ENCODE peak calls at places on chromosomes 6 and 20, in ten cellular contexts. W is breast epithelium, N is prostate gland, M is sigmoid colon, O is HCT116, T is stomach, X is HepG2, G is endothelial cell of umbilical vein, B is esophagus muscularis mucosa, S is vagina. Q is an unnamed sample.

GRCh38 chr20:38138086-38138777 is 26.8 kb downstream of the TGM2 start:
- DNase-seq in W (no peak), N (no peak), M (peak; percentile 48), O (no peak), T (no peak), X (no peak), G (no peak), B (no peak), S (no peak), Q (peak; percentile 62)

GRCh38 chr20:41798926-41799502 is 180.8 kb upstream of the CHD6 start:
- DNase-seq in W (no peak), N (no peak), M (no peak), O (no peak), T (no peak), X (no peak), G (no peak), B (no peak), S (no peak), Q (no peak)

GRCh38 chr6:4059115-4059777 is 19.7 kb downstream of the FAM217A start:
- DNase-seq in W (no peak), N (no peak), M (no peak), O (no peak), T (no peak), X (peak; percentile 76), G (peak; percentile 62), B (no peak), S (no peak), Q (no peak)

GRCh38 chr20:44354979-44355502 is 458 bp upstream of the HNF4A start:
- DNase-seq in W (no peak), N (no peak), M (no peak), O (peak; percentile 27), T (peak; percentile 60), X (peak; percentile 79), G (no peak), B (no peak), S (no peak), Q (no peak)

GRCh38 chr20:48571945-48572589 is 255.7 kb downstream of the PREX1 start:
- DNase-seq in W (no peak), N (no peak), M (no peak), O (no peak), T (no peak), X (no peak), G (no peak), B (no peak), S (no peak), Q (peak; percentile 11)

GRCh38 chr6:46044876-46045617 is 29.4 kb upstream of the CLIC5 start:
- DNase-seq in W (peak; percentile 19), N (no peak), M (no peak), O (peak; percentile 73), T (peak; percentile 26), X (no peak), G (peak; percentile 96), B (peak; percentile 89), S (no peak), Q (no peak)

GRCh38 chr6:42762338-42762929 is 16.5 kb upstream of the TBCC start:
- DNase-seq in W (no peak), N (no peak), M (no peak), O (no peak), T (no peak), X (no peak), G (no peak), B (no peak), S (no peak), Q (no peak)

GRCh38 chr6:139028242-139028657 is 295 bp upstream of the ABRACL start:
- DNase-seq in W (no peak), N (no peak), M (no peak), O (no peak), T (no peak), X (no peak), G (no peak), B (no peak), S (no peak), Q (no peak)

GRCh38 chr20:3146732-3147341 is 12.8 kb downstream of the FASTKD5 start:
- DNase-seq in W (no peak), N (no peak), M (no peak), O (no peak), T (no peak), X (no peak), G (no peak), B (no peak), S (no peak), Q (no peak)
- TF ChIP-seq POLR2A in W (no peak), N (no peak), M (no peak), O (no peak), T (no peak), X (no peak), G (no peak), B (no peak), S (no peak), Q (no peak)

DNA sequence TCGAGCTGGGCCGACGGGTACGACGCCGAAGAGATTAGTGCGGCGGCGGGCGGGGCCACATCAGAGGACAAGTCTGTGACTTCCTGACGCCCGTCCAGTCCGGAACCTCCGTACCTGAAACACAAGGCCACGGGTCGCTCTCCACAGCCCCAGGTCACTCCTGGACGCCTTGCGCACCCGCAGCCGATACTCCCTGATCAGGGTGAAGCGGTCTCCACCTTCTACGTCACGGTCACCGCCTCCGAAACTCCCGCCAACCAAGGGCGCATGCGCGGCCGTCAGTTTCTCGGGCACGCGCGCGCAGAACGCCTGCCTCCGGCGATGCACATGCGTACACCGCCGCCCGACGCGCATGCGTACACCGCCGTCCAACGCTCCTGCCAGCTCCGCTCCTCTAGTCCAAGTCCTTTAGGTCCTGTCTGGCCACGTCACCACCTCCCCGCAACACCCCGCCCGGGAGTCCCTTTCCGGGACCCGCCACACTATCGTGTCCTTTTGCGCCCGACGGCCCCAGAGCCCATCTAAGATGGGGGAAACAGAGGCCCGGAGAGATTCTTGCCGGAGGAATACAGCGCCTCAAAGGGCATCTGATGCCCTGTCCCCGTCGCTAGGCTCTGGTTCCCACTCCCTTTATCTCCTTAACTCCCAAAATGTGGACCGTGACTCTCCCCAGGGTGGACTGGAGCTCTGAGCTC is at the start of gene DSN1:
- DNase-seq in W (peak; percentile 96), N (peak; percentile 95), M (peak; percentile 99), O (peak; percentile 95), T (peak; percentile 100), X (peak; percentile 98), G (peak; percentile 99), B (peak; percentile 99), S (peak; percentile 97), Q (peak; percentile 99)
- TF ChIP-seq POLR2AphosphoS5 in W (peak; percentile 46), N (peak; percentile 98), M (peak; percentile 86), O (peak; percentile 88), T (peak; percentile 85), X (peak; percentile 95), G (peak; percentile 88), B (peak; percentile 91), S (peak; percentile 98), Q (peak; percentile 95)

DNA sequence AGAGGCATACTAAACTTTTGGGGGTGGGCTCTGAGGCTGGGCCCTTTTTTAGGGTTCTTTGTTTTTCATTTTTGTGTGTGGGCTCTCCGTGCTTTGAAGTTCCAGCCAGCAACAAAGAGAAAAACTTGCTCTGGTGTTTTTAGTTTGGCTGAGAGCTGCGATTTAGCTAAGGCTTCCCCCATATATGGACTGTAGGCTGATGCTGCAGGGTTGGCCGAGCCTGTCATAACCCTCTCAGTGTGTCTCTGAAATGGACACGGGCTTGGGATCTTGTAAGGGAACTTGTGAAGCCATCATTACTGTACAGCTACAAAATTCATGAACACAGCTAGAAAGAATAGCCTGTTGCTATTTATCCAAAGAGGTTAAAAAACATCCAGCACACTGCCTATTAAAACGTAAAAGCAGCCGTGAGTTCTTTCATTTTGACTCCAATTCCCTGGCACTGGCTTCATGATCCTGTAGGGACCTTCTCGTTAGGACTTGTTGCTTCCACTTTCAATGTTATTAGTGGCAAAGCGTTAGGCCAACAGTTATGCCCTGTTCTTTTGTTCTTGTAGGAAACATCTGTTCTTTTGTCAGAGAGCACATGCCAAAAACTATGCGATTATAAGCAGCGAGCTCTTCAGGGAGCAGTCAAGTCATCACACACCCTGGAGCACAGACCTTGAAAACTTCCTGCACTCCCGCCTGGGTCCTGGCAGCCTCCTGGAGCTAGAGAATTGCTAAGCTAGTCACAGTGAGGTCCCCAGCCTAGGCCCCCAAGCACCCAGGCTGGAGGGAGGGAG is 609.7 kb upstream of the ARID1B start:
- DNase-seq in W (peak; percentile 31), N (peak; percentile 6), M (peak; percentile 77), O (no peak), T (no peak), X (no peak), G (peak; percentile 98), B (no peak), S (no peak), Q (peak; percentile 75)
- H3K27ac ChIP-seq in W (peak overlapping the region; percentile 82), N (peak overlapping the region; percentile 36), M (peak overlapping the region; percentile 80), O (no peak overlapping the region), T (no peak overlapping the region), X (no peak overlapping the region), G (peak overlapping the region; percentile 68), B (peak overlapping the region; percentile 75), S (peak overlapping the region; percentile 63), Q (peak overlapping the region; percentile 77)

GRCh38 chr20:49983123-49983847 is 505 bp downstream of the SNAI1 start:
- DNase-seq in W (no peak), N (no peak), M (no peak), O (no peak), T (no peak), X (no peak), G (no peak), B (no peak), S (no peak), Q (no peak)

GRCh38 chr20:49982072-49982345 is 771 bp upstream of the SNAI1 start:
- DNase-seq in W (no peak), N (no peak), M (no peak), O (no peak), T (no peak), X (no peak), G (no peak), B (no peak), S (no peak), Q (no peak)

GRCh38 chr20:49981218-49982071 is 1.3 kb upstream of the SNAI1 start:
- DNase-seq in W (no peak), N (no peak), M (no peak), O (no peak), T (no peak), X (no peak), G (no peak), B (no peak), S (no peak), Q (no peak)

GRCh38 chr20:49983848-49984408 is 1.1 kb downstream of the SNAI1 start:
- DNase-seq in W (no peak), N (no peak), M (peak; percentile 81), O (no peak), T (no peak), X (no peak), G (no peak), B (no peak), S (no peak), Q (no peak)

DNA sequence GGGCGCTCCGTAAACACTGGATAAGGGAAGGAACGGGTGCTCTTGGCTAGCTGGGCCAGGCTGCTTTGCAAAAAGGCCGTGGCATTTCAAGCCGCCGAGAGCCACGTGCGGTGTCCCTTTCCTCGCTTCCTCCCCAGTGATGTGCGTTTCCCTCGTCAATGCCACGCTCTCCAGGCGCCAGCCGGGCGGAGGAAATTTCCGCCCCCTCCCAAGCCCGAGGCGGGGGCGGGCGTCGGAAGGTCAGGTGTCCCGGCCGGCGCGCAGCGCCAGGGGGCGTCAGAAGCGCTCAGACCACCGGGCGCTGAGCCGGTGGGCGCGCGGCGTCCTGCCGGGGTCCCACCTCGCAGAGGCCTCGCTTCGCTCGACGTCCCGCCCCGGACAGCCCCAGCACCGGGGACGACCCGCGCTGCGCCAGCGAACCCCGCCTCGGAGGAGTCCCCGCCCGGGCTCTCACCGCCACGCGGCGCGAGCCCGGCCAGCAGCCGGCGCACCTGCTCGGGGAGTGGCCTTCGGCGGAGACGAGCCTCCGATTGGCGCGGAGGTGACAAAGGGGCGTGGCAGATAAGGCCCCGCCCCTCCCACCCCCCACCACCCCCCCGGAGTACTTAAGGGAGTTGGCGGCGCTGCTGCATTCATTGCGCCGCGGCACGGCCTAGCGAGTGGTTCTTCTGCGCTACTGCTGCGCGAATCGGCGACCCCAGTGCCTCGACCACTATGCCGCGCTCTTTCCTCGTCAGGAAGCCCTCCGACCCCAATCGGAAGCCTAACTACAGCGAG is at the start of gene SNAI1:
- DNase-seq in W (peak; percentile 61), N (peak; percentile 78), M (peak; percentile 92), O (peak; percentile 66), T (peak; percentile 86), X (peak; percentile 86), G (peak; percentile 84), B (peak; percentile 94), S (no peak), Q (peak; percentile 94)
- TF ChIP-seq POLR2A in W (peak; percentile 74), N (peak; percentile 52), M (peak; percentile 86), O (peak; percentile 99), T (peak; percentile 38), X (peak; percentile 99), G (peak; percentile 99), B (peak; percentile 64), S (no peak), Q (peak; percentile 90)

Q was measured in spleen.